ENCODE peak calls at places on chromosome 16, in five cellular contexts. One of them, this sample, is unnamed.

GRCh38 chr16:56351481-56351880 is 73.9 kb downstream of the AMFR start:
- DNase-seq in stimulated activated CD4-positive, alpha-beta T cell treated with anti-CD3 and anti-CD28 coated beads, Interleukin-2, amount 100 ng/mL, for 48 hours: no peak
- DNase-seq in T-helper 9 cell: no peak
- DNase-seq in NCI-H1048: no peak
- DNase-seq in activated naive CD4-positive, alpha-beta T cell treated with anti-CD3 and anti-CD28 coated beads for 36 hours: no peak
- DNase-seq in this sample: no peak

GRCh38 chr16:3025032-3026002 is 1.5 kb downstream of the THOC6 start:
- DNase-seq in stimulated activated CD4-positive, alpha-beta T cell treated with anti-CD3 and anti-CD28 coated beads, Interleukin-2, amount 100 ng/mL, for 48 hours: no peak
- DNase-seq in T-helper 9 cell: no peak
- DNase-seq in NCI-H1048: no peak
- DNase-seq in activated naive CD4-positive, alpha-beta T cell treated with anti-CD3 and anti-CD28 coated beads for 36 hours: no peak
- DNase-seq in this sample: no peak

GRCh38 chr16:23124315-23124714 is 24.9 kb downstream of the USP31 start:
- DNase-seq in stimulated activated CD4-positive, alpha-beta T cell treated with anti-CD3 and anti-CD28 coated beads, Interleukin-2, amount 100 ng/mL, for 48 hours: no peak
- DNase-seq in T-helper 9 cell: no peak
- DNase-seq in NCI-H1048: no peak
- DNase-seq in activated naive CD4-positive, alpha-beta T cell treated with anti-CD3 and anti-CD28 coated beads for 36 hours: no peak
- DNase-seq in this sample: no peak

GRCh38 chr16:51382215-51382614 is 231.1 kb upstream of the SALL1 start:
- DNase-seq in stimulated activated CD4-positive, alpha-beta T cell treated with anti-CD3 and anti-CD28 coated beads, Interleukin-2, amount 100 ng/mL, for 48 hours: no peak
- DNase-seq in T-helper 9 cell: no peak
- DNase-seq in NCI-H1048: no peak
- DNase-seq in activated naive CD4-positive, alpha-beta T cell treated with anti-CD3 and anti-CD28 coated beads for 36 hours: no peak
- DNase-seq in this sample: no peak

GRCh38 chr16:64196444-64196843 is 925.4 kb downstream of the CDH11 start:
- DNase-seq in stimulated activated CD4-positive, alpha-beta T cell treated with anti-CD3 and anti-CD28 coated beads, Interleukin-2, amount 100 ng/mL, for 48 hours: no peak
- DNase-seq in T-helper 9 cell: no peak
- DNase-seq in NCI-H1048: no peak
- DNase-seq in activated naive CD4-positive, alpha-beta T cell treated with anti-CD3 and anti-CD28 coated beads for 36 hours: no peak
- DNase-seq in this sample: no peak

GRCh38 chr16:16073884-16074781 is 124.7 kb downstream of the ABCC1 start:
- DNase-seq in stimulated activated CD4-positive, alpha-beta T cell treated with anti-CD3 and anti-CD28 coated beads, Interleukin-2, amount 100 ng/mL, for 48 hours: no peak
- DNase-seq in T-helper 9 cell: no peak
- DNase-seq in NCI-H1048: no peak
- DNase-seq in activated naive CD4-positive, alpha-beta T cell treated with anti-CD3 and anti-CD28 coated beads for 36 hours: no peak
- DNase-seq in this sample: no peak

GRCh38 chr16:75497558-75497957 is 2.3 kb upstream of the CHST6 start:
- DNase-seq in stimulated activated CD4-positive, alpha-beta T cell treated with anti-CD3 and anti-CD28 coated beads, Interleukin-2, amount 100 ng/mL, for 48 hours: no peak
- DNase-seq in T-helper 9 cell: no peak
- DNase-seq in NCI-H1048: no peak
- DNase-seq in activated naive CD4-positive, alpha-beta T cell treated with anti-CD3 and anti-CD28 coated beads for 36 hours: no peak
- DNase-seq in this sample: no peak

GRCh38 chr16:89150981-89151380 is 20.6 kb upstream of the CDH15 start:
- DNase-seq in stimulated activated CD4-positive, alpha-beta T cell treated with anti-CD3 and anti-CD28 coated beads, Interleukin-2, amount 100 ng/mL, for 48 hours: no peak
- DNase-seq in T-helper 9 cell: no peak
- DNase-seq in NCI-H1048: no peak
- DNase-seq in activated naive CD4-positive, alpha-beta T cell treated with anti-CD3 and anti-CD28 coated beads for 36 hours: no peak
- DNase-seq in this sample: no peak

GRCh38 chr16:26857371-26857770 is 209.4 kb upstream of the C16orf82 start:
- DNase-seq in stimulated activated CD4-positive, alpha-beta T cell treated with anti-CD3 and anti-CD28 coated beads, Interleukin-2, amount 100 ng/mL, for 48 hours: no peak
- DNase-seq in T-helper 9 cell: no peak
- DNase-seq in NCI-H1048: no peak
- DNase-seq in activated naive CD4-positive, alpha-beta T cell treated with anti-CD3 and anti-CD28 coated beads for 36 hours: no peak
- DNase-seq in this sample: no peak

GRCh38 chr16:64791756-64792155 is 330.1 kb downstream of the CDH11 start:
- DNase-seq in stimulated activated CD4-positive, alpha-beta T cell treated with anti-CD3 and anti-CD28 coated beads, Interleukin-2, amount 100 ng/mL, for 48 hours: no peak
- DNase-seq in T-helper 9 cell: no peak
- DNase-seq in NCI-H1048: no peak
- DNase-seq in activated naive CD4-positive, alpha-beta T cell treated with anti-CD3 and anti-CD28 coated beads for 36 hours: no peak
- DNase-seq in this sample: no peak

GRCh38 chr16:89031715-89032659 is 55.0 kb upstream of the CBFA2T3 start:
- DNase-seq in stimulated activated CD4-positive, alpha-beta T cell treated with anti-CD3 and anti-CD28 coated beads, Interleukin-2, amount 100 ng/mL, for 48 hours: peak; percentile 16
- DNase-seq in T-helper 9 cell: peak; percentile 45
- DNase-seq in NCI-H1048: no peak
- DNase-seq in activated naive CD4-positive, alpha-beta T cell treated with anti-CD3 and anti-CD28 coated beads for 36 hours: peak; percentile 77
- DNase-seq in this sample: no peak

GRCh38 chr16:83599789-83600462 is 207.9 kb upstream of the HSBP1 start:
- DNase-seq in stimulated activated CD4-positive, alpha-beta T cell treated with anti-CD3 and anti-CD28 coated beads, Interleukin-2, amount 100 ng/mL, for 48 hours: no peak
- DNase-seq in T-helper 9 cell: no peak
- DNase-seq in NCI-H1048: no peak
- DNase-seq in activated naive CD4-positive, alpha-beta T cell treated with anti-CD3 and anti-CD28 coated beads for 36 hours: no peak
- DNase-seq in this sample: no peak

GRCh38 chr16:13519871-13520270 is 400.1 kb upstream of the ERCC4 start:
- DNase-seq in stimulated activated CD4-positive, alpha-beta T cell treated with anti-CD3 and anti-CD28 coated beads, Interleukin-2, amount 100 ng/mL, for 48 hours: no peak
- DNase-seq in T-helper 9 cell: no peak
- DNase-seq in NCI-H1048: no peak
- DNase-seq in activated naive CD4-positive, alpha-beta T cell treated with anti-CD3 and anti-CD28 coated beads for 36 hours: no peak
- DNase-seq in this sample: no peak

GRCh38 chr16:9151597-9151996 is 60.2 kb downstream of the HAPSTR1 start:
- DNase-seq in stimulated activated CD4-positive, alpha-beta T cell treated with anti-CD3 and anti-CD28 coated beads, Interleukin-2, amount 100 ng/mL, for 48 hours: no peak
- DNase-seq in T-helper 9 cell: no peak
- DNase-seq in NCI-H1048: no peak
- DNase-seq in activated naive CD4-positive, alpha-beta T cell treated with anti-CD3 and anti-CD28 coated beads for 36 hours: no peak
- DNase-seq in this sample: no peak

GRCh38 chr16:58639230-58639629 is 9.6 kb upstream of the CNOT1 start:
- DNase-seq in stimulated activated CD4-positive, alpha-beta T cell treated with anti-CD3 and anti-CD28 coated beads, Interleukin-2, amount 100 ng/mL, for 48 hours: no peak
- DNase-seq in T-helper 9 cell: no peak
- DNase-seq in NCI-H1048: no peak
- DNase-seq in activated naive CD4-positive, alpha-beta T cell treated with anti-CD3 and anti-CD28 coated beads for 36 hours: no peak
- DNase-seq in this sample: no peak

GRCh38 chr16:70162041-70162451 is 11.5 kb upstream of the CLEC18C start:
- DNase-seq in stimulated activated CD4-positive, alpha-beta T cell treated with anti-CD3 and anti-CD28 coated beads, Interleukin-2, amount 100 ng/mL, for 48 hours: no peak
- DNase-seq in T-helper 9 cell: no peak
- DNase-seq in NCI-H1048: no peak
- DNase-seq in activated naive CD4-positive, alpha-beta T cell treated with anti-CD3 and anti-CD28 coated beads for 36 hours: no peak
- DNase-seq in this sample: no peak

GRCh38 chr16:31428638-31429247 is 583 bp upstream of the COX6A2 start:
- DNase-seq in stimulated activated CD4-positive, alpha-beta T cell treated with anti-CD3 and anti-CD28 coated beads, Interleukin-2, amount 100 ng/mL, for 48 hours: no peak
- DNase-seq in T-helper 9 cell: no peak
- DNase-seq in NCI-H1048: no peak
- DNase-seq in activated naive CD4-positive, alpha-beta T cell treated with anti-CD3 and anti-CD28 coated beads for 36 hours: no peak
- DNase-seq in this sample: no peak

GRCh38 chr16:89563639-89564392 is 3.3 kb downstream of the RPL13 start:
- DNase-seq in stimulated activated CD4-positive, alpha-beta T cell treated with anti-CD3 and anti-CD28 coated beads, Interleukin-2, amount 100 ng/mL, for 48 hours: no peak
- DNase-seq in T-helper 9 cell: no peak
- DNase-seq in NCI-H1048: no peak
- DNase-seq in activated naive CD4-positive, alpha-beta T cell treated with anti-CD3 and anti-CD28 coated beads for 36 hours: no peak
- DNase-seq in this sample: no peak

GRCh38 chr16:50828164-50828702 is 86.3 kb downstream of the CYLD start:
- DNase-seq in stimulated activated CD4-positive, alpha-beta T cell treated with anti-CD3 and anti-CD28 coated beads, Interleukin-2, amount 100 ng/mL, for 48 hours: no peak
- DNase-seq in T-helper 9 cell: no peak
- DNase-seq in NCI-H1048: no peak
- DNase-seq in activated naive CD4-positive, alpha-beta T cell treated with anti-CD3 and anti-CD28 coated beads for 36 hours: no peak
- DNase-seq in this sample: no peak

GRCh38 chr16:104355-104754 is 26.3 kb downstream of the MPG start:
- DNase-seq in stimulated activated CD4-positive, alpha-beta T cell treated with anti-CD3 and anti-CD28 coated beads, Interleukin-2, amount 100 ng/mL, for 48 hours: no peak
- DNase-seq in T-helper 9 cell: no peak
- DNase-seq in NCI-H1048: no peak
- DNase-seq in activated naive CD4-positive, alpha-beta T cell treated with anti-CD3 and anti-CD28 coated beads for 36 hours: no peak
- DNase-seq in this sample: no peak